ENCODE peak calls at places on chromosomes 5 and 9, in four cellular contexts. G is EL; L is activated CD8-positive, alpha-beta T cell treated with anti-CD3 and anti-CD28 coated beads for 36 hours; Z is sciatic nerve. K is an unnamed sample.

GRCh38 chr9:87375397-87376073 is 122.1 kb upstream of the DAPK1 start:
- DNase-seq in Z (no peak), L (no peak), G (peak), K (no peak)

GRCh38 chr5:132655821-132656773 is 1.9 kb upstream of the IL13 start:
- DNase-seq in G (peak), Z (no peak), L (peak), K (no peak)

GRCh38 chr5:10030219-10030831 is 219.4 kb downstream of the ATPSCKMT start:
- DNase-seq in L (no peak), G (peak), Z (no peak), K (no peak)

GRCh38 chr5:100562821-100563220 is 27.6 kb downstream of the FAM174A start:
- DNase-seq in Z (no peak), G (no peak), L (no peak), K (no peak)

GRCh38 chr5:140295414-140295813 is 7.5 kb downstream of the PFDN1 start:
- DNase-seq in Z (no peak), G (peak), L (peak), K (no peak)

GRCh38 chr5:65121880-65122436 is 353.2 kb downstream of the CWC27 start:
- DNase-seq in L (peak), Z (no peak), G (peak), K (no peak)

GRCh38 chr9:131810351-131811170 is 70.7 kb upstream of the RAPGEF1 start:
- DNase-seq in G (no peak), L (no peak), Z (no peak), K (no peak)

GRCh38 chr5:109105631-109106267 is 304.0 kb downstream of the PJA2 start:
- DNase-seq in Z (no peak), G (peak), L (no peak), K (peak)

GRCh38 chr5:40137223-40137622 is 542.5 kb upstream of the PTGER4 start:
- DNase-seq in Z (no peak), L (no peak), G (no peak), K (no peak)

GRCh38 chr9:129763235-129763917 is 10.5 kb upstream of the PTGES start:
- DNase-seq in G (peak), Z (peak), L (no peak), K (no peak)

GRCh38 chr9:121699271-121700164 is 48.1 kb downstream of the DAB2IP start:
- DNase-seq in G (peak), Z (peak), L (peak), K (peak)

K was measured in ascending aorta.